ENCODE peak calls at places on chromosomes 2 and 18, in ten cellular contexts. U is natural killer cell; F is midbrain; K is keratinocyte; T is stomach; D is stimulated activated CD4-positive, alpha-beta T cell treated with anti-CD3 and anti-CD28 coated beads, Interleukin-12 subunit alpha, Interleukin-12 subunit beta, amount 100 ng/mL, for 4 hours; Z is NCI-H1417; C is erythroblast; Y is WTC11; I is activated naive CD4-positive, alpha-beta T cell treated with Interleukin-2 at 50 U/mL for 16 hours. N is an unnamed sample.

GRCh38 chr18:3886575-3887322 is 436.8 kb downstream of the TGIF1 start:
- DNase-seq in U (no peak), F (no peak), K (no peak), T (no peak), D (no peak), Z (peak), C (peak), Y (no peak), I (no peak), N (no peak)

GRCh38 chr2:217064234-217065103 is 204.6 kb upstream of the TNP1 start:
- DNase-seq in U (no peak), F (no peak), K (no peak), T (no peak), D (no peak), Z (no peak), C (no peak), Y (peak), I (no peak), N (no peak)

GRCh38 chr2:228527481-228527880 is 346.0 kb upstream of the SPHKAP start:
- DNase-seq in U (no peak), F (no peak), K (no peak), T (no peak), D (no peak), Z (no peak), C (no peak), Y (no peak), I (no peak), N (no peak)

GRCh38 chr2:147569426-147569825 is 275.4 kb upstream of the ACVR2A start:
- DNase-seq in U (no peak), F (no peak), K (no peak), T (no peak), D (no peak), Z (no peak), C (no peak), Y (no peak), I (no peak), N (no peak)

GRCh38 chr2:129492528-129492927 is 486.9 kb upstream of the RAB6C start:
- DNase-seq in U (no peak), F (no peak), K (no peak), T (no peak), D (no peak), Z (no peak), C (no peak), Y (no peak), I (no peak), N (no peak)

GRCh38 chr2:177545981-177546600 is 153.5 kb downstream of the AGPS start:
- DNase-seq in U (no peak), F (no peak), K (no peak), T (no peak), D (no peak), Z (no peak), C (peak), Y (no peak), I (no peak), N (no peak)

GRCh38 chr2:207111757-207112156 is 54.0 kb downstream of the KLF7 start:
- DNase-seq in U (no peak), F (no peak), K (no peak), T (no peak), D (no peak), Z (no peak), C (no peak), Y (no peak), I (no peak), N (no peak)

GRCh38 chr2:188046437-188046836 is 245.2 kb upstream of the GULP1 start:
- DNase-seq in U (no peak), F (no peak), K (no peak), T (no peak), D (no peak), Z (no peak), C (no peak), Y (no peak), I (no peak), N (no peak)

GRCh38 chr2:149225446-149225845 is 104.9 kb upstream of the LYPD6 start:
- DNase-seq in U (no peak), F (no peak), K (no peak), T (no peak), D (no peak), Z (no peak), C (no peak), Y (no peak), I (no peak), N (no peak)

N was measured in naive thymus-derived CD4-positive, alpha-beta T cell.